ENCODE peak calls at places on chromosomes 11 and 22, in five cellular contexts. One of them, this sample, is unnamed.

GRCh38 chr11:70577948-70578347 is 179.6 kb downstream of the CTTN start:
- DNase-seq in ascending aorta: no peak
- DNase-seq in activated CD4-positive, alpha-beta T cell treated with anti-CD3 and anti-CD28 coated beads, Interleukin-2, amount 50 U/mL, for 48 hours: no peak
- DNase-seq in stimulated activated CD8-positive, alpha-beta memory T cell treated with anti-CD3 and anti-CD28 coated beads, Interleukin-2, amount 100 ng/mL, for 48 hours: no peak
- DNase-seq in Calu3: no peak
- DNase-seq in this sample: no peak

GRCh38 chr11:87820026-87820425 is 355.2 kb downstream of the RAB38 start:
- DNase-seq in ascending aorta: no peak
- DNase-seq in activated CD4-positive, alpha-beta T cell treated with anti-CD3 and anti-CD28 coated beads, Interleukin-2, amount 50 U/mL, for 48 hours: no peak
- DNase-seq in stimulated activated CD8-positive, alpha-beta memory T cell treated with anti-CD3 and anti-CD28 coated beads, Interleukin-2, amount 100 ng/mL, for 48 hours: no peak
- DNase-seq in Calu3: no peak
- DNase-seq in this sample: no peak

GRCh38 chr11:76807206-76807875 is 24.2 kb downstream of the TSKU start:
- DNase-seq in ascending aorta: no peak
- DNase-seq in activated CD4-positive, alpha-beta T cell treated with anti-CD3 and anti-CD28 coated beads, Interleukin-2, amount 50 U/mL, for 48 hours: peak
- DNase-seq in stimulated activated CD8-positive, alpha-beta memory T cell treated with anti-CD3 and anti-CD28 coated beads, Interleukin-2, amount 100 ng/mL, for 48 hours: peak
- DNase-seq in Calu3: peak
- DNase-seq in this sample: peak

GRCh38 chr11:70480711-70481110 is 82.4 kb downstream of the CTTN start:
- DNase-seq in ascending aorta: no peak
- DNase-seq in activated CD4-positive, alpha-beta T cell treated with anti-CD3 and anti-CD28 coated beads, Interleukin-2, amount 50 U/mL, for 48 hours: no peak
- DNase-seq in stimulated activated CD8-positive, alpha-beta memory T cell treated with anti-CD3 and anti-CD28 coated beads, Interleukin-2, amount 100 ng/mL, for 48 hours: no peak
- DNase-seq in Calu3: no peak
- DNase-seq in this sample: no peak

GRCh38 chr11:771617-772204 is 5.6 kb downstream of the GATD1 start:
- DNase-seq in ascending aorta: no peak
- DNase-seq in activated CD4-positive, alpha-beta T cell treated with anti-CD3 and anti-CD28 coated beads, Interleukin-2, amount 50 U/mL, for 48 hours: no peak
- DNase-seq in stimulated activated CD8-positive, alpha-beta memory T cell treated with anti-CD3 and anti-CD28 coated beads, Interleukin-2, amount 100 ng/mL, for 48 hours: no peak
- DNase-seq in Calu3: no peak
- DNase-seq in this sample: no peak

GRCh38 chr11:118622376-118623290 is 15.2 kb downstream of the PHLDB1 start:
- DNase-seq in ascending aorta: no peak
- DNase-seq in activated CD4-positive, alpha-beta T cell treated with anti-CD3 and anti-CD28 coated beads, Interleukin-2, amount 50 U/mL, for 48 hours: no peak
- DNase-seq in stimulated activated CD8-positive, alpha-beta memory T cell treated with anti-CD3 and anti-CD28 coated beads, Interleukin-2, amount 100 ng/mL, for 48 hours: no peak
- DNase-seq in Calu3: peak
- DNase-seq in this sample: peak

GRCh38 chr11:28697920-28698827 is 590.0 kb downstream of the METTL15 start:
- DNase-seq in ascending aorta: no peak
- DNase-seq in activated CD4-positive, alpha-beta T cell treated with anti-CD3 and anti-CD28 coated beads, Interleukin-2, amount 50 U/mL, for 48 hours: peak
- DNase-seq in stimulated activated CD8-positive, alpha-beta memory T cell treated with anti-CD3 and anti-CD28 coated beads, Interleukin-2, amount 100 ng/mL, for 48 hours: peak
- DNase-seq in Calu3: peak
- DNase-seq in this sample: no peak

GRCh38 chr11:81869337-81870065 is 864.2 kb downstream of the FAM181B start:
- DNase-seq in ascending aorta: no peak
- DNase-seq in activated CD4-positive, alpha-beta T cell treated with anti-CD3 and anti-CD28 coated beads, Interleukin-2, amount 50 U/mL, for 48 hours: peak
- DNase-seq in stimulated activated CD8-positive, alpha-beta memory T cell treated with anti-CD3 and anti-CD28 coated beads, Interleukin-2, amount 100 ng/mL, for 48 hours: peak
- DNase-seq in Calu3: no peak
- DNase-seq in this sample: no peak

GRCh38 chr11:22725079-22725478 is 58.7 kb downstream of the GAS2 start:
- DNase-seq in ascending aorta: no peak
- DNase-seq in activated CD4-positive, alpha-beta T cell treated with anti-CD3 and anti-CD28 coated beads, Interleukin-2, amount 50 U/mL, for 48 hours: no peak
- DNase-seq in stimulated activated CD8-positive, alpha-beta memory T cell treated with anti-CD3 and anti-CD28 coated beads, Interleukin-2, amount 100 ng/mL, for 48 hours: no peak
- DNase-seq in Calu3: no peak
- DNase-seq in this sample: no peak

GRCh38 chr22:45889093-45889538 is 87.8 kb downstream of the WNT7B start:
- DNase-seq in ascending aorta: no peak
- DNase-seq in activated CD4-positive, alpha-beta T cell treated with anti-CD3 and anti-CD28 coated beads, Interleukin-2, amount 50 U/mL, for 48 hours: no peak
- DNase-seq in stimulated activated CD8-positive, alpha-beta memory T cell treated with anti-CD3 and anti-CD28 coated beads, Interleukin-2, amount 100 ng/mL, for 48 hours: no peak
- DNase-seq in Calu3: no peak
- DNase-seq in this sample: no peak

GRCh38 chr22:49230194-49230577 is 597.5 kb downstream of the BRD1 start:
- DNase-seq in ascending aorta: no peak
- DNase-seq in activated CD4-positive, alpha-beta T cell treated with anti-CD3 and anti-CD28 coated beads, Interleukin-2, amount 50 U/mL, for 48 hours: no peak
- DNase-seq in stimulated activated CD8-positive, alpha-beta memory T cell treated with anti-CD3 and anti-CD28 coated beads, Interleukin-2, amount 100 ng/mL, for 48 hours: no peak
- DNase-seq in Calu3: no peak
- DNase-seq in this sample: no peak

GRCh38 chr11:60124802-60125432 is 36.5 kb downstream of the MS4A2 start:
- DNase-seq in ascending aorta: no peak
- DNase-seq in activated CD4-positive, alpha-beta T cell treated with anti-CD3 and anti-CD28 coated beads, Interleukin-2, amount 50 U/mL, for 48 hours: no peak
- DNase-seq in stimulated activated CD8-positive, alpha-beta memory T cell treated with anti-CD3 and anti-CD28 coated beads, Interleukin-2, amount 100 ng/mL, for 48 hours: no peak
- DNase-seq in Calu3: no peak
- DNase-seq in this sample: no peak

GRCh38 chr11:78768947-78769346 is 194.3 kb upstream of the NARS2 start:
- DNase-seq in ascending aorta: no peak
- DNase-seq in activated CD4-positive, alpha-beta T cell treated with anti-CD3 and anti-CD28 coated beads, Interleukin-2, amount 50 U/mL, for 48 hours: no peak
- DNase-seq in stimulated activated CD8-positive, alpha-beta memory T cell treated with anti-CD3 and anti-CD28 coated beads, Interleukin-2, amount 100 ng/mL, for 48 hours: no peak
- DNase-seq in Calu3: no peak
- DNase-seq in this sample: no peak

GRCh38 chr22:19757140-19757984 is 3.2 kb upstream of the TBX1 start:
- DNase-seq in ascending aorta: no peak
- DNase-seq in activated CD4-positive, alpha-beta T cell treated with anti-CD3 and anti-CD28 coated beads, Interleukin-2, amount 50 U/mL, for 48 hours: no peak
- DNase-seq in stimulated activated CD8-positive, alpha-beta memory T cell treated with anti-CD3 and anti-CD28 coated beads, Interleukin-2, amount 100 ng/mL, for 48 hours: no peak
- DNase-seq in Calu3: no peak
- DNase-seq in this sample: no peak

GRCh38 chr11:1701041-1701807 is 4.2 kb downstream of the KRTAP5-6 start:
- DNase-seq in ascending aorta: no peak
- DNase-seq in activated CD4-positive, alpha-beta T cell treated with anti-CD3 and anti-CD28 coated beads, Interleukin-2, amount 50 U/mL, for 48 hours: peak
- DNase-seq in stimulated activated CD8-positive, alpha-beta memory T cell treated with anti-CD3 and anti-CD28 coated beads, Interleukin-2, amount 100 ng/mL, for 48 hours: no peak
- DNase-seq in Calu3: no peak
- DNase-seq in this sample: no peak

GRCh38 chr22:37045958-37046357 is 5.6 kb upstream of the KCTD17 start:
- DNase-seq in ascending aorta: no peak
- DNase-seq in activated CD4-positive, alpha-beta T cell treated with anti-CD3 and anti-CD28 coated beads, Interleukin-2, amount 50 U/mL, for 48 hours: no peak
- DNase-seq in stimulated activated CD8-positive, alpha-beta memory T cell treated with anti-CD3 and anti-CD28 coated beads, Interleukin-2, amount 100 ng/mL, for 48 hours: no peak
- DNase-seq in Calu3: no peak
- DNase-seq in this sample: no peak

GRCh38 chr11:131675489-131675888 is 305.1 kb downstream of the NTM start:
- DNase-seq in ascending aorta: no peak
- DNase-seq in activated CD4-positive, alpha-beta T cell treated with anti-CD3 and anti-CD28 coated beads, Interleukin-2, amount 50 U/mL, for 48 hours: no peak
- DNase-seq in stimulated activated CD8-positive, alpha-beta memory T cell treated with anti-CD3 and anti-CD28 coated beads, Interleukin-2, amount 100 ng/mL, for 48 hours: no peak
- DNase-seq in Calu3: no peak
- DNase-seq in this sample: no peak

GRCh38 chr11:82775736-82776346 is 42.2 kb upstream of the FAM181B start:
- DNase-seq in ascending aorta: no peak
- DNase-seq in activated CD4-positive, alpha-beta T cell treated with anti-CD3 and anti-CD28 coated beads, Interleukin-2, amount 50 U/mL, for 48 hours: peak
- DNase-seq in stimulated activated CD8-positive, alpha-beta memory T cell treated with anti-CD3 and anti-CD28 coated beads, Interleukin-2, amount 100 ng/mL, for 48 hours: no peak
- DNase-seq in Calu3: peak
- DNase-seq in this sample: no peak

GRCh38 chr11:60699282-60699681 is at the start of gene MS4A8:
- DNase-seq in ascending aorta: no peak
- DNase-seq in activated CD4-positive, alpha-beta T cell treated with anti-CD3 and anti-CD28 coated beads, Interleukin-2, amount 50 U/mL, for 48 hours: no peak
- DNase-seq in stimulated activated CD8-positive, alpha-beta memory T cell treated with anti-CD3 and anti-CD28 coated beads, Interleukin-2, amount 100 ng/mL, for 48 hours: no peak
- DNase-seq in Calu3: peak
- DNase-seq in this sample: peak

GRCh38 chr11:27013741-27014415 is 20.0 kb downstream of the FIBIN start:
- DNase-seq in ascending aorta: no peak
- DNase-seq in activated CD4-positive, alpha-beta T cell treated with anti-CD3 and anti-CD28 coated beads, Interleukin-2, amount 50 U/mL, for 48 hours: no peak
- DNase-seq in stimulated activated CD8-positive, alpha-beta memory T cell treated with anti-CD3 and anti-CD28 coated beads, Interleukin-2, amount 100 ng/mL, for 48 hours: no peak
- DNase-seq in Calu3: no peak
- DNase-seq in this sample: no peak

GRCh38 chr11:46006418-46007070 is 84.1 kb downstream of the LARGE2 start:
- DNase-seq in ascending aorta: no peak
- DNase-seq in activated CD4-positive, alpha-beta T cell treated with anti-CD3 and anti-CD28 coated beads, Interleukin-2, amount 50 U/mL, for 48 hours: no peak
- DNase-seq in stimulated activated CD8-positive, alpha-beta memory T cell treated with anti-CD3 and anti-CD28 coated beads, Interleukin-2, amount 100 ng/mL, for 48 hours: no peak
- DNase-seq in Calu3: peak
- DNase-seq in this sample: peak

GRCh38 chr11:66045177-66045639 is 3.8 kb downstream of the GAL3ST3 start:
- DNase-seq in ascending aorta: no peak
- DNase-seq in activated CD4-positive, alpha-beta T cell treated with anti-CD3 and anti-CD28 coated beads, Interleukin-2, amount 50 U/mL, for 48 hours: peak
- DNase-seq in stimulated activated CD8-positive, alpha-beta memory T cell treated with anti-CD3 and anti-CD28 coated beads, Interleukin-2, amount 100 ng/mL, for 48 hours: peak
- DNase-seq in Calu3: peak
- DNase-seq in this sample: peak

GRCh38 chr11:108368134-108368533 is 99.2 kb downstream of the C11orf65 start:
- DNase-seq in ascending aorta: no peak
- DNase-seq in activated CD4-positive, alpha-beta T cell treated with anti-CD3 and anti-CD28 coated beads, Interleukin-2, amount 50 U/mL, for 48 hours: no peak
- DNase-seq in stimulated activated CD8-positive, alpha-beta memory T cell treated with anti-CD3 and anti-CD28 coated beads, Interleukin-2, amount 100 ng/mL, for 48 hours: no peak
- DNase-seq in Calu3: no peak
- DNase-seq in this sample: no peak

GRCh38 chr11:62142921-62143320 is 19.1 kb downstream of the INCENP start:
- DNase-seq in ascending aorta: no peak
- DNase-seq in activated CD4-positive, alpha-beta T cell treated with anti-CD3 and anti-CD28 coated beads, Interleukin-2, amount 50 U/mL, for 48 hours: no peak
- DNase-seq in stimulated activated CD8-positive, alpha-beta memory T cell treated with anti-CD3 and anti-CD28 coated beads, Interleukin-2, amount 100 ng/mL, for 48 hours: no peak
- DNase-seq in Calu3: no peak
- DNase-seq in this sample: no peak

GRCh38 chr11:80929406-80929805 is 1488.6 kb upstream of the TENM4 start:
- DNase-seq in ascending aorta: no peak
- DNase-seq in activated CD4-positive, alpha-beta T cell treated with anti-CD3 and anti-CD28 coated beads, Interleukin-2, amount 50 U/mL, for 48 hours: no peak
- DNase-seq in stimulated activated CD8-positive, alpha-beta memory T cell treated with anti-CD3 and anti-CD28 coated beads, Interleukin-2, amount 100 ng/mL, for 48 hours: no peak
- DNase-seq in Calu3: no peak
- DNase-seq in this sample: no peak

GRCh38 chr11:2260491-2261364 is 9.7 kb downstream of the ASCL2 start:
- DNase-seq in ascending aorta: no peak
- DNase-seq in activated CD4-positive, alpha-beta T cell treated with anti-CD3 and anti-CD28 coated beads, Interleukin-2, amount 50 U/mL, for 48 hours: no peak
- DNase-seq in stimulated activated CD8-positive, alpha-beta memory T cell treated with anti-CD3 and anti-CD28 coated beads, Interleukin-2, amount 100 ng/mL, for 48 hours: no peak
- DNase-seq in Calu3: no peak
- DNase-seq in this sample: no peak

GRCh38 chr22:27144345-27144744 is 487.0 kb downstream of the MIAT start:
- DNase-seq in ascending aorta: no peak
- DNase-seq in activated CD4-positive, alpha-beta T cell treated with anti-CD3 and anti-CD28 coated beads, Interleukin-2, amount 50 U/mL, for 48 hours: no peak
- DNase-seq in stimulated activated CD8-positive, alpha-beta memory T cell treated with anti-CD3 and anti-CD28 coated beads, Interleukin-2, amount 100 ng/mL, for 48 hours: no peak
- DNase-seq in Calu3: no peak
- DNase-seq in this sample: no peak

GRCh38 chr11:131025020-131025419 is 108.7 kb upstream of the SNX19 start:
- DNase-seq in ascending aorta: no peak
- DNase-seq in activated CD4-positive, alpha-beta T cell treated with anti-CD3 and anti-CD28 coated beads, Interleukin-2, amount 50 U/mL, for 48 hours: no peak
- DNase-seq in stimulated activated CD8-positive, alpha-beta memory T cell treated with anti-CD3 and anti-CD28 coated beads, Interleukin-2, amount 100 ng/mL, for 48 hours: no peak
- DNase-seq in Calu3: no peak
- DNase-seq in this sample: no peak

GRCh38 chr11:101583180-101584128 is at the start of gene TRPC6:
- DNase-seq in ascending aorta: no peak
- DNase-seq in activated CD4-positive, alpha-beta T cell treated with anti-CD3 and anti-CD28 coated beads, Interleukin-2, amount 50 U/mL, for 48 hours: no peak
- DNase-seq in stimulated activated CD8-positive, alpha-beta memory T cell treated with anti-CD3 and anti-CD28 coated beads, Interleukin-2, amount 100 ng/mL, for 48 hours: no peak
- DNase-seq in Calu3: no peak
- DNase-seq in this sample: no peak

GRCh38 chr22:38957046-38957770 is at the start of gene APOBEC3A:
- DNase-seq in ascending aorta: no peak
- DNase-seq in activated CD4-positive, alpha-beta T cell treated with anti-CD3 and anti-CD28 coated beads, Interleukin-2, amount 50 U/mL, for 48 hours: no peak
- DNase-seq in stimulated activated CD8-positive, alpha-beta memory T cell treated with anti-CD3 and anti-CD28 coated beads, Interleukin-2, amount 100 ng/mL, for 48 hours: no peak
- DNase-seq in Calu3: peak
- DNase-seq in this sample: no peak

GRCh38 chr22:44023404-44024287 is 456 bp upstream of the PARVB start:
- DNase-seq in ascending aorta: no peak
- DNase-seq in activated CD4-positive, alpha-beta T cell treated with anti-CD3 and anti-CD28 coated beads, Interleukin-2, amount 50 U/mL, for 48 hours: peak
- DNase-seq in stimulated activated CD8-positive, alpha-beta memory T cell treated with anti-CD3 and anti-CD28 coated beads, Interleukin-2, amount 100 ng/mL, for 48 hours: peak
- DNase-seq in Calu3: peak
- DNase-seq in this sample: no peak

GRCh38 chr11:105862736-105863367 is 159.2 kb downstream of the MSANTD4 start:
- DNase-seq in ascending aorta: no peak
- DNase-seq in activated CD4-positive, alpha-beta T cell treated with anti-CD3 and anti-CD28 coated beads, Interleukin-2, amount 50 U/mL, for 48 hours: no peak
- DNase-seq in stimulated activated CD8-positive, alpha-beta memory T cell treated with anti-CD3 and anti-CD28 coated beads, Interleukin-2, amount 100 ng/mL, for 48 hours: no peak
- DNase-seq in Calu3: peak
- DNase-seq in this sample: peak

GRCh38 chr11:84413547-84413946 is 1127.4 kb upstream of the CCDC90B start:
- DNase-seq in ascending aorta: no peak
- DNase-seq in activated CD4-positive, alpha-beta T cell treated with anti-CD3 and anti-CD28 coated beads, Interleukin-2, amount 50 U/mL, for 48 hours: no peak
- DNase-seq in stimulated activated CD8-positive, alpha-beta memory T cell treated with anti-CD3 and anti-CD28 coated beads, Interleukin-2, amount 100 ng/mL, for 48 hours: no peak
- DNase-seq in Calu3: no peak
- DNase-seq in this sample: no peak

GRCh38 chr22:38843716-38844660 is at the start of gene NPTXR:
- DNase-seq in ascending aorta: no peak
- DNase-seq in activated CD4-positive, alpha-beta T cell treated with anti-CD3 and anti-CD28 coated beads, Interleukin-2, amount 50 U/mL, for 48 hours: peak
- DNase-seq in stimulated activated CD8-positive, alpha-beta memory T cell treated with anti-CD3 and anti-CD28 coated beads, Interleukin-2, amount 100 ng/mL, for 48 hours: no peak
- DNase-seq in Calu3: peak
- DNase-seq in this sample: no peak